ENCODE peak calls at places on chromosomes 13 and 19, in seven cellular contexts. E, R, J, P, U, X and K are unnamed samples.

GRCh38 chr19:15123900-15124299 is 16.7 kb downstream of the SYDE1 start:
- DNase-seq in E (no peak), R (no peak), J (peak; percentile 86), P (peak; percentile 57), U (peak; percentile 33), X (peak; percentile 83), K (no peak)

GRCh38 chr13:112569771-112570288 is 18.1 kb downstream of the TUBGCP3 start:
- DNase-seq in E (no peak), R (no peak), J (no peak), P (no peak), U (no peak), X (no peak), K (no peak)

GRCh38 chr19:19064811-19065745 is 1.3 kb downstream of the SLC25A42 start:
- DNase-seq in E (no peak), R (no peak), J (no peak), P (no peak), U (peak; percentile 71), X (no peak), K (no peak)

GRCh38 chr13:77139311-77139710 is 112.4 kb upstream of the FBXL3 start:
- DNase-seq in E (no peak), R (no peak), J (no peak), P (no peak), U (no peak), X (no peak), K (no peak)

GRCh38 chr13:98523455-98524102 is 53.3 kb downstream of the STK24 start:
- DNase-seq in E (no peak), R (no peak), J (no peak), P (no peak), U (no peak), X (no peak), K (no peak)

GRCh38 chr19:17860993-17861360 is 1.3 kb downstream of the RPL18A start:
- DNase-seq in E (no peak), R (no peak), J (no peak), P (no peak), U (no peak), X (no peak), K (no peak)

GRCh38 chr19:12611361-12611699 is 610 bp downstream of the ZNF791 start:
- DNase-seq in E (peak; percentile 50), R (peak; percentile 63), J (peak; percentile 74), P (peak; percentile 77), U (peak; percentile 86), X (peak; percentile 74), K (peak; percentile 72)

GRCh38 chr13:101415358-101416174 is 742 bp downstream of the NALCN start:
- DNase-seq in E (no peak), R (no peak), J (no peak), P (peak; percentile 13), U (no peak), X (no peak), K (no peak)

GRCh38 chr19:58581227-58582141 is 8.3 kb upstream of the MZF1 start:
- DNase-seq in E (peak; percentile 27), R (peak; percentile 77), J (peak; percentile 85), P (peak; percentile 87), U (peak; percentile 98), X (peak; percentile 89), K (peak; percentile 95)

GRCh38 chr19:46614114-46614701 is 10.7 kb downstream of the PTGIR start:
- DNase-seq in E (peak; percentile 68), R (peak; percentile 81), J (peak; percentile 84), P (peak; percentile 86), U (peak; percentile 96), X (peak; percentile 88), K (peak; percentile 81)

GRCh38 chr13:110582421-110582954 is 21.0 kb upstream of the RAB20 start:
- DNase-seq in E (no peak), R (no peak), J (no peak), P (no peak), U (peak; percentile 39), X (no peak), K (no peak)

GRCh38 chr19:33797821-33798633 is 1.4 kb downstream of the KCTD15 start:
- DNase-seq in E (no peak), R (no peak), J (peak; percentile 83), P (peak; percentile 55), U (peak; percentile 89), X (peak; percentile 57), K (no peak)

GRCh38 chr19:33796164-33797100 is at the start of gene KCTD15:
- DNase-seq in E (peak; percentile 26), R (no peak), J (peak; percentile 43), P (peak; percentile 52), U (peak; percentile 83), X (peak; percentile 51), K (no peak)

GRCh38 chr19:33798701-33799111 is 2.0 kb downstream of the KCTD15 start:
- DNase-seq in E (no peak), R (no peak), J (no peak), P (no peak), U (no peak), X (no peak), K (no peak)

GRCh38 chr19:33794578-33795369 is 1.9 kb upstream of the KCTD15 start:
- DNase-seq in E (no peak), R (no peak), J (no peak), P (no peak), U (peak; percentile 69), X (no peak), K (no peak)

DNA sequence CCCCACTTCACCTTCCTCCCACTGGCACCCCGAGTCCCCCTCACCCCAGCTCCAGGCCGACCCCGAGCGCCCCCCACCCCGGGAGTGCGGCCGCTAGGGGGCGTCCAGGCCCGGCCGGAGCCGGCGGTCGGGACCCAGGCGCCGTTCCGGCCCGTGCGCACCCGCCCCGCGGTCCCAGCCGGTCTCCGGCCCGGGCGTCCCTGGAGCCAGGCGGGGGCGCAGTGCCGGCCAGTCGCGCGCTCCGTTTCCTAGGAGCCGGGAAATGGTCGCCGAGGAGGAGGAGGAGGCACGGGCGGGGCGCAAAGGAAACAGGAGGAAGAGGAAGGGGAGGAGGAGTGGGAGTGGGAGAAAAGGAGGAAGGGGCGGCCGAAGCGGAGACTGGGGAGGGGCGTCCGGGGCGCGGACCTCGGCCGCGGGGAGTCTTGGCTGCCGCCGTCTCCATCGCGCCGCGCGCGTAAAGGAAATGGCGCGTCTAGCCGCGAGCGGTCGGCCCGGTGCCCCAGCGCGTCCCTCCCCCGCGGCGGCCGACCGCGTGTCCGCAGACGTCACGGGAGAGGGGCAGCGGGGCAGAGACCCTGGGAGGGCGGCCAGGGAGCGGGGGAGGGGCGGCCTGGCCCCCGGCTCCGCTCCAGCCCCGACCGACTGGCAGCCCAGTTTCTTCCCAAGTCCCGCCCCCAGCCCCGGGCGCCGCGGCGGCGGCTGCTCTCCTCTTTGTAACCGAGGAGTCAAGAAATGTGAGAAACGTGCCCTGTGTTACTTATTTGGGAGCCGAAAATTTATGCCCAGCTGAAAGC is 1.1 kb upstream of the KCTD15 start:
- DNase-seq in E (peak; percentile 52), R (peak; percentile 39), J (peak; percentile 91), P (peak; percentile 80), U (peak; percentile 95), X (peak; percentile 85), K (peak; percentile 94)
- H3K27me3 ChIP-seq in E (peaks cover 74% of the 10 kb centered on the region), R (no peaks in the 10 kb centered on the region), J (peaks cover 8% of the 10 kb centered on the region), P (no peaks in the 10 kb centered on the region), U (no peaks in the 10 kb centered on the region), X (no peaks in the 10 kb centered on the region), K (no peaks in the 10 kb centered on the region)

GRCh38 chr13:107685876-107686275 is 529.5 kb downstream of the LIG4 start:
- DNase-seq in E (no peak), R (no peak), J (no peak), P (no peak), U (no peak), X (no peak), K (no peak)
- H3K4me1 ChIP-seq in E (no peaks in the 10 kb centered on the region), R (no peaks in the 10 kb centered on the region), J (no peaks in the 10 kb centered on the region), P (no peaks in the 10 kb centered on the region), U (no peaks in the 10 kb centered on the region), X (no peaks in the 10 kb centered on the region), K (no peaks in the 10 kb centered on the region)

GRCh38 chr13:30047154-30047874 is 196.9 kb upstream of the UBL3 start:
- DNase-seq in E (no peak), R (no peak), J (no peak), P (no peak), U (no peak), X (no peak), K (no peak)
- H3K4me3 ChIP-seq in E (no peak overlapping the region), R (no peak overlapping the region), J (no peak overlapping the region), P (no peak overlapping the region), U (no peak overlapping the region), X (no peak overlapping the region), K (no peak overlapping the region)

DNA sequence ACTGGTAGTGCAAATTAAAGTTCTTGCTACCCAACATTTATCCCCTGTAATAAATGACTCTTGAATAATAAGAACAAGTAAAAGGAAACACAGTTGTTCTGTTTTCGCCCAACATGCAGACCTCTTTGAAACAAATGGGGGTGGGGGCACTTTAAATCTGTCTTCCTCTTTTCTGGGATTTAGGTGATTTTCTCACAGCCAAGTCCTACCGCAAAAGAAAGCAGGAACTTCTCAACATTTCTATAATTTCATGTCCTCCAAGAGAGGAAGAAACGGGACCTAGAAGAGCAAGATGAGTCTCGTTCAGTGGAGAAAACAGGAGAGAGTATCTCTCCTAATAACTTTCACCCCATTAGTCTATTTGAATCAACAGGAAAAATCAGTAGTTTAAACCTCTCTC is 3.4 kb downstream of the POU4F1 start:
- DNase-seq in E (no peak), R (no peak), J (no peak), P (no peak), U (no peak), X (no peak), K (no peak)
- H3K27me3 ChIP-seq in E (peaks cover 83% of the 10 kb centered on the region), R (peaks cover 22% of the 10 kb centered on the region), J (peaks cover 94% of the 10 kb centered on the region), P (no peaks in the 10 kb centered on the region), U (peaks cover 97% of the 10 kb centered on the region), X (peaks cover 41% of the 10 kb centered on the region), K (peaks cover 94% of the 10 kb centered on the region)